ENCODE peak calls at places on chromosomes 3 and 15, in ten cellular contexts. V, X, Z, E, N, H, P, K, C and B are unnamed samples.

GRCh38 chr3:158470944-158471638 is 99.9 kb upstream of the MLF1 start:
- DNase-seq in V (peak), X (no peak), Z (no peak), E (no peak), N (no peak), H (no peak), P (no peak), K (no peak), C (no peak), B (no peak)

GRCh38 chr3:108292905-108293328 is 3.4 kb upstream of the HHLA2 start:
- DNase-seq in V (no peak), X (no peak), Z (no peak), E (no peak), N (no peak), H (no peak), P (no peak), K (no peak), C (no peak), B (no peak)

GRCh38 chr3:129320825-129321487 is 42.3 kb downstream of the HMCES start:
- DNase-seq in V (no peak), X (no peak), Z (no peak), E (no peak), N (no peak), H (no peak), P (no peak), K (no peak), C (no peak), B (no peak)

GRCh38 chr3:69855436-69856162 is 116.3 kb downstream of the MITF start:
- DNase-seq in V (peak), X (no peak), Z (no peak), E (no peak), N (no peak), H (no peak), P (no peak), K (no peak), C (no peak), B (no peak)

GRCh38 chr3:58594117-58594516 is 16.9 kb upstream of the FAM107A start:
- DNase-seq in V (no peak), X (no peak), Z (no peak), E (no peak), N (no peak), H (no peak), P (no peak), K (no peak), C (no peak), B (no peak)

GRCh38 chr3:125055913-125056705 is at the start of gene HEG1:
- DNase-seq in V (peak), X (peak), Z (peak), E (peak), N (peak), H (peak), P (peak), K (peak), C (peak), B (peak)

GRCh38 chr3:100141576-100141975 is 27.3 kb upstream of the FILIP1L start:
- DNase-seq in V (no peak), X (no peak), Z (no peak), E (no peak), N (no peak), H (no peak), P (no peak), K (no peak), C (no peak), B (no peak)

GRCh38 chr3:186081678-186082077 is 27.2 kb downstream of the ETV5 start:
- DNase-seq in V (no peak), X (no peak), Z (no peak), E (no peak), N (no peak), H (no peak), P (no peak), K (no peak), C (no peak), B (no peak)

DNA sequence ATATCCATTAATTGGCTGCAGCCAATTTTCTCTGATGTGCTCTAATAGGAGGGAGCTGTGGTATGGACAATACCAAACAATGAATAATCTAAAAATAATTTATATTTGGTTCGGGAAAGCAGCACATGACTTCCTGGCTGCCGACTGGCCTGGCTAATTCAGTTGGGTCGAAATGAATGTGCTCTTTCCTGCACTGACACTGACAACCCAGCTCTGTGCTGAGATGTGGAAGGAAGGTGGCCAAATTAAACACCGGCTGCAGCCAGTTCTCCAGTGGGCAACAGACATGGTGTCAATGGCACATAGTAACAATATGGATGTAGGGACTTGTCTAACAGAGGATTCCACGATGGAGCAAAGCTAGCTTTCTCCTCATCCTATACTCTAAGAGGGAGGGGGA is 21.1 kb upstream of the COLQ start:
- DNase-seq in V (no peak), X (no peak), Z (no peak), E (no peak), N (no peak), H (no peak), P (no peak), K (no peak), C (no peak), B (no peak)
- H3K4me3 ChIP-seq in V (no peak), X (no peak), Z (no peak), E (no peak), N (no peak), H (no peak), P (no peak), K (no peak), C (no peak), B (no peak)

GRCh38 chr3:157100997-157101396 is 59.0 kb downstream of the CCNL1 start:
- DNase-seq in V (no peak), X (no peak), Z (no peak), E (no peak), N (no peak), H (no peak), P (no peak), K (no peak), C (no peak), B (no peak)

GRCh38 chr3:157098823-157099185 is 61.1 kb downstream of the CCNL1 start:
- DNase-seq in V (no peak), X (no peak), Z (no peak), E (no peak), N (no peak), H (no peak), P (no peak), K (no peak), C (no peak), B (no peak)

GRCh38 chr3:157099337-157100078 is 60.4 kb downstream of the CCNL1 start:
- DNase-seq in V (no peak), X (no peak), Z (no peak), E (no peak), N (no peak), H (no peak), P (no peak), K (no peak), C (no peak), B (no peak)

GRCh38 chr3:157101470-157101869 is 58.5 kb downstream of the CCNL1 start:
- DNase-seq in V (no peak), X (no peak), Z (no peak), E (no peak), N (no peak), H (no peak), P (no peak), K (no peak), C (no peak), B (no peak)

DNA sequence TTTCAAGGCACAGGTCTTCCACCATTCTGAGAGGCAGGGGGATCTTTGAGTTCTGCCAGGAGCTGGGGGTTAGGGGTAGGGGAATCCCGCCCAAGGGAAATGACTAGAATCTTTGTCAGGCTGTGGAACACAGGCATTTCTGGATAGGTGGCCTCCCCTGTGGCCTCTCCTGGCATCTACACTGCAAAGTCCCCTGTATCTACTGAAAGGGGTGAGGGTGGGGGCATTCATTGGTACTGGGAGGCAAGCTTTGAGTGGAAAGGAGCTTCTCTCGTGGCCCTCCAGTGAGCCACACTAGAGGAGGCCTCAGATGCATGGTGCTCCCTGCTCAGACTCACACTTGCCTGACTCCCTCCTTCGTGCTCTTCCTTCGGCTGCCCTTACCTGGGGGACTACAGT is 59.9 kb downstream of the CCNL1 start:
- DNase-seq in V (no peak), X (no peak), Z (no peak), E (no peak), N (no peak), H (no peak), P (no peak), K (no peak), C (no peak), B (no peak)
- TF ChIP-seq CTCF in V (no peak), X (no peak), Z (no peak), E (no peak), N (no peak), H (no peak), P (no peak), K (no peak), C (no peak), B (no peak)

DNA sequence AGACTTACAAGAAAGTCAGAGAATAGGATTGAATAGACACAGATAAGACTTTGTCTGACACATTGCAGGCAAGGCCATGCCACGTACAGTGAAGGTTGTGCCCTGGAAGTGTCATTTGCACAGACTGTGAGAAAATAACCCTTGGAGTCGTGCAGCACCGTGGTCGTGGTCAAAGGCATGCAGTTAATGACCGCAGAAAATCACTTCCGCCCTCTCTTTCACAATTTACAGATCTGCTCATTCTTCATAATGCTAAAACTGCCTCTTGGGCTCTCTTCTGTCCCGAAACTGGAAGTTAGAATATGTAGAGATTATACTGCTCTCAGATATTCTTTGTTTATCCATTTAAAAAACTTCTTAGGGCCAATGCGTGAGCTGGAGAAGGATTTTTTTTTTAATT is 73.2 kb upstream of the CTXND1 start:
- DNase-seq in V (no peak), X (no peak), Z (no peak), E (no peak), N (no peak), H (no peak), P (no peak), K (no peak), C (no peak), B (no peak)
- H3K27ac ChIP-seq in V (no peak), X (no peak), Z (no peak), E (no peak), N (no peak), H (no peak), P (no peak), K (no peak), C (no peak), B (no peak)

GRCh38 chr3:98961161-98962155 is 60.0 kb upstream of the DCBLD2 start:
- DNase-seq in V (no peak), X (no peak), Z (no peak), E (no peak), N (no peak), H (no peak), P (no peak), K (no peak), C (no peak), B (no peak)

GRCh38 chr3:98962951-98963350 is 61.5 kb upstream of the DCBLD2 start:
- DNase-seq in V (no peak), X (no peak), Z (no peak), E (no peak), N (no peak), H (no peak), P (no peak), K (no peak), C (no peak), B (no peak)

GRCh38 chr3:98964784-98965183 is 63.3 kb upstream of the DCBLD2 start:
- DNase-seq in V (no peak), X (no peak), Z (no peak), E (no peak), N (no peak), H (no peak), P (no peak), K (no peak), C (no peak), B (no peak)

GRCh38 chr3:98966434-98966833 is 64.9 kb upstream of the DCBLD2 start:
- DNase-seq in V (no peak), X (no peak), Z (no peak), E (no peak), N (no peak), H (no peak), P (no peak), K (no peak), C (no peak), B (no peak)

GRCh38 chr3:98962189-98962930 is 60.9 kb upstream of the DCBLD2 start:
- DNase-seq in V (peak), X (no peak), Z (no peak), E (no peak), N (no peak), H (no peak), P (no peak), K (no peak), C (no peak), B (no peak)
- H3K4me3 ChIP-seq in V (no peak), X (no peak), Z (no peak), E (no peak), N (no peak), H (no peak), P (no peak), K (no peak), C (no peak), B (no peak)

GRCh38 chr3:147418352-147418751 is 9.2 kb downstream of the ZIC1 start:
- DNase-seq in V (no peak), X (no peak), Z (no peak), E (no peak), N (no peak), H (no peak), P (no peak), K (no peak), C (no peak), B (no peak)

GRCh38 chr3:147417896-147418295 is 8.7 kb downstream of the ZIC1 start:
- DNase-seq in V (no peak), X (no peak), Z (no peak), E (no peak), N (no peak), H (no peak), P (no peak), K (no peak), C (no peak), B (no peak)

GRCh38 chr3:147420361-147421183 is 11.4 kb downstream of the ZIC1 start:
- DNase-seq in V (no peak), X (no peak), Z (no peak), E (no peak), N (no peak), H (no peak), P (peak), K (no peak), C (no peak), B (no peak)

GRCh38 chr3:147419731-147420360 is 10.7 kb downstream of the ZIC1 start:
- DNase-seq in V (no peak), X (no peak), Z (no peak), E (no peak), N (no peak), H (no peak), P (no peak), K (no peak), C (no peak), B (no peak)

GRCh38 chr3:147419062-147419701 is 10.0 kb downstream of the ZIC1 start:
- DNase-seq in V (no peak), X (peak), Z (no peak), E (no peak), N (no peak), H (no peak), P (peak), K (no peak), C (peak), B (no peak)
- TF ChIP-seq CTCF in V (no peak), X (no peak), Z (no peak), E (no peak), N (no peak), H (no peak), P (no peak), K (no peak), C (no peak), B (no peak)

GRCh38 chr3:8742921-8743605 is 9.5 kb downstream of the CAV3 start:
- DNase-seq in V (peak), X (no peak), Z (no peak), E (no peak), N (no peak), H (no peak), P (peak), K (no peak), C (no peak), B (no peak)
- H3K27ac ChIP-seq in V (peak), X (no peak), Z (no peak), E (no peak), N (no peak), H (no peak), P (no peak), K (peak), C (no peak), B (no peak)

GRCh38 chr15:20340931-20341661 is 200.5 kb downstream of the GOLGA6L6 start:
- DNase-seq in V (peak), X (peak), Z (peak), E (no peak), N (no peak), H (peak), P (peak), K (peak), C (peak), B (peak)

GRCh38 chr15:20341901-20342605 is 199.5 kb downstream of the GOLGA6L6 start:
- DNase-seq in V (peak), X (peak), Z (peak), E (no peak), N (no peak), H (peak), P (peak), K (peak), C (peak), B (peak)

GRCh38 chr15:20345401-20345958 is 196.1 kb downstream of the GOLGA6L6 start:
- DNase-seq in V (peak), X (peak), Z (no peak), E (no peak), N (no peak), H (no peak), P (no peak), K (peak), C (no peak), B (peak)

GRCh38 chr15:20344601-20345400 is 196.8 kb downstream of the GOLGA6L6 start:
- DNase-seq in V (peak), X (no peak), Z (no peak), E (no peak), N (no peak), H (no peak), P (no peak), K (peak), C (no peak), B (peak)

DNA sequence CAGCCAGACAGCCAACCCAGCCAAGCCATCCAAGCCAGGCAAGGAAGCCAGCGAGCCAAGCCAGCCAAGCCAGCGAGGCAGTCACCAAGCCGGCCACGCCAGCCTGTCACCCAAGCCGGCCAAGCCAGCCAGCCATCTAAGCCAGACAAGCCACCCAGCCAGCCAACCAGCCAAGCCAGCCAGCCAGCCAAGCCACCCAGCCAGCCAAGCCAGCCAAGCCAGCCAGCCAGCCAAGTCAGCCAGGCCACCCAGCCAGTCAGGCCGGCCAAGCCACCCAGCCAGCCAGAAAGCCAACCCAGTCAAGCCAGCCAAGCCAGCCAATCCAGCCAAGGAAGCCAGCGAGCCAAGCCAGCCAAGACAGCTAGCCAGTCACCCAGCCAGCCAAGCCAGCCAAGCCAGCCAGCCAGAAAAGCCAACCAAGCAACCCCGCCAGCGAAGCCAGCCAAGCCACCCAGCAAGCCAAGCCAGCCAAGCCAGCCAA is 201.2 kb downstream of the GOLGA6L6 start:
- DNase-seq in V (peak), X (peak), Z (peak), E (no peak), N (no peak), H (peak), P (peak), K (peak), C (peak), B (no peak)
- H3K4me3 ChIP-seq in V (no peak), X (no peak), Z (no peak), E (no peak), N (no peak), H (no peak), P (no peak), K (no peak), C (no peak), B (no peak)

DNA sequence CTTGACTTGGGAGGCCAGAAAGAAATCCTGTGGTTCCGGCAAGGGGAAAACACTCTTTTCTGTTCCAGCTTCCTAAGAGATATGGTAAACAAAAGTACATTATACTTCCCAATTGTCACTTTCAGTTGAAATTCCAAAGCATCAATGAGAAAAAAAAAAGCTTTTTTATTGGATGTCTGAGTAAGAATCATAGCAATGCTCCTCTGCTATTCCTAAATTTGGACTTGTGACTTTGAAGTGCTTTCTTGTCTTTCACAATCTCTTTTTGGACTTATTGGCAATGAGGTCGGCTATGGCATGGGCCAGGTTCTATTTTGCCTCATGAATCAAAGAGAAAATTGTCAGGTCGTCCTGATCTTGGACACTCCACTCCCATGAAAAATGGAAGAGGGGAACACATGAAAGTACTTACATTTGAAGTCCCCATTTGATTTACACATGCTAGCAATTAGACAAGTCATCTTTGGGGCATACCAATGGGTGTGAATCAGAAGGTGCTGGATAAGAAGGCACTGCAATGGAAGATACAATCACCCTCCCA is 170.5 kb downstream of the GREM1 start:
- DNase-seq in V (no peak), X (no peak), Z (no peak), E (no peak), N (no peak), H (no peak), P (no peak), K (no peak), C (no peak), B (no peak)
- TF ChIP-seq CTCF in V (no peak), X (no peak), Z (no peak), E (no peak), N (no peak), H (no peak), P (no peak), K (no peak), C (no peak), B (no peak)

GRCh38 chr15:72205273-72205672 is 7.7 kb upstream of the GRAMD2A start:
- DNase-seq in V (no peak), X (no peak), Z (no peak), E (no peak), N (no peak), H (no peak), P (peak), K (no peak), C (no peak), B (no peak)
- H3K27ac ChIP-seq in V (no peak), X (peak), Z (no peak), E (no peak), N (no peak), H (peak), P (no peak), K (peak), C (no peak), B (no peak)